ENCODE peak calls at places on chromosomes 3 and 15, in nine cellular contexts. T, B, W, X, Z, L, A, N and K are unnamed samples.

GRCh38 chr3:183764854-183765731 is 60.3 kb downstream of the MAP6D1 start:
- DNase-seq in A (no peak), Z (no peak), X (peak; percentile 73), B (no peak), N (no peak), W (no peak), L (no peak), T (no peak), K (no peak)

GRCh38 chr3:69499899-69500316 is 114.0 kb upstream of the FRMD4B start:
- DNase-seq in N (no peak), B (peak; percentile 27), T (no peak), W (no peak), L (peak; percentile 68), X (peak; percentile 83), A (no peak), Z (peak; percentile 53), K (no peak)

GRCh38 chr3:194095464-194095863 is 40.5 kb upstream of the HES1 start:
- DNase-seq in Z (peak; percentile 58), B (peak; percentile 74), T (no peak), W (no peak), L (peak; percentile 75), A (peak; percentile 90), X (no peak), N (no peak), K (no peak)

GRCh38 chr15:31338879-31339557 is 12.4 kb downstream of the KLF13 start:
- DNase-seq in L (peak; percentile 87), Z (peak; percentile 79), A (peak; percentile 73), N (peak; percentile 52), X (peak; percentile 59), W (no peak), B (peak; percentile 88), T (no peak), K (no peak)

GRCh38 chr3:156694536-156694935 is 20.1 kb downstream of the TIPARP start:
- DNase-seq in X (no peak), L (no peak), T (no peak), N (no peak), W (no peak), A (no peak), Z (no peak), B (no peak), K (no peak)

GRCh38 chr3:50177346-50177745 is 14.1 kb upstream of the GNAT1 start:
- DNase-seq in L (no peak), X (peak; percentile 34), B (peak; percentile 71), T (no peak), W (no peak), N (no peak), Z (no peak), A (no peak), K (no peak)

GRCh38 chr3:174243194-174243593 is 615.9 kb upstream of the NAALADL2 start:
- DNase-seq in X (peak; percentile 42), T (no peak), W (no peak), A (no peak), B (no peak), Z (no peak), N (no peak), L (no peak), K (peak; percentile 7)

GRCh38 chr3:13135251-13135810 is 62.1 kb upstream of the IQSEC1 start:
- DNase-seq in Z (peak; percentile 17), B (peak; percentile 9), X (no peak), T (no peak), N (no peak), W (no peak), A (no peak), L (peak; percentile 44), K (no peak)

GRCh38 chr3:27184261-27184660 is 184.9 kb downstream of the NEK10 start:
- DNase-seq in T (no peak), B (no peak), A (no peak), L (no peak), N (no peak), Z (no peak), W (no peak), X (no peak), K (no peak)

GRCh38 chr3:59235221-59236012 is 185.6 kb upstream of the CFAP20DC start:
- DNase-seq in A (no peak), L (no peak), W (no peak), B (no peak), N (no peak), X (no peak), T (no peak), Z (no peak), K (no peak)

GRCh38 chr3:13574083-13574797 is 25.3 kb downstream of the FBLN2 start:
- DNase-seq in W (no peak), B (no peak), Z (no peak), A (no peak), T (no peak), L (no peak), X (no peak), N (no peak), K (no peak)

GRCh38 chr3:147395975-147396708 is 10.2 kb downstream of the ZIC4 start:
- DNase-seq in B (no peak), L (no peak), W (peak; percentile 54), T (no peak), N (peak; percentile 73), Z (no peak), A (no peak), X (no peak), K (no peak)

GRCh38 chr3:167929937-167930336 is 165.8 kb downstream of the GOLIM4 start:
- DNase-seq in B (no peak), T (no peak), X (no peak), W (no peak), A (no peak), L (no peak), Z (no peak), N (peak; percentile 15), K (no peak)

GRCh38 chr15:45199136-45199810 is 11.5 kb upstream of the SHF start:
- DNase-seq in T (peak; percentile 34), N (peak; percentile 46), Z (peak; percentile 31), L (no peak), A (peak; percentile 43), W (peak; percentile 57), B (no peak), X (peak; percentile 26), K (no peak)
- TF ChIP-seq CTCF in T (no peak), N (peak; percentile 9), Z (no peak), L (no peak), A (no peak), W (no peak), B (no peak), X (no peak), K (no peak)

GRCh38 chr15:41895491-41895890 is 1.6 kb upstream of the SPTBN5 start:
- DNase-seq in W (no peak), L (no peak), Z (no peak), T (no peak), X (no peak), A (no peak), B (no peak), N (no peak), K (no peak)

GRCh38 chr15:41893422-41894250 is at the start of gene SPTBN5:
- DNase-seq in X (no peak), B (no peak), N (no peak), W (no peak), T (no peak), L (no peak), A (no peak), Z (no peak), K (no peak)

GRCh38 chr15:41894251-41894790 is 468 bp upstream of the SPTBN5 start:
- DNase-seq in Z (no peak), T (no peak), N (no peak), X (no peak), B (no peak), A (no peak), W (no peak), L (no peak), K (no peak)

GRCh38 chr15:41895957-41896356 is 2.1 kb upstream of the SPTBN5 start:
- DNase-seq in B (no peak), W (no peak), X (no peak), N (no peak), Z (no peak), T (no peak), A (no peak), L (no peak), K (no peak)

DNA sequence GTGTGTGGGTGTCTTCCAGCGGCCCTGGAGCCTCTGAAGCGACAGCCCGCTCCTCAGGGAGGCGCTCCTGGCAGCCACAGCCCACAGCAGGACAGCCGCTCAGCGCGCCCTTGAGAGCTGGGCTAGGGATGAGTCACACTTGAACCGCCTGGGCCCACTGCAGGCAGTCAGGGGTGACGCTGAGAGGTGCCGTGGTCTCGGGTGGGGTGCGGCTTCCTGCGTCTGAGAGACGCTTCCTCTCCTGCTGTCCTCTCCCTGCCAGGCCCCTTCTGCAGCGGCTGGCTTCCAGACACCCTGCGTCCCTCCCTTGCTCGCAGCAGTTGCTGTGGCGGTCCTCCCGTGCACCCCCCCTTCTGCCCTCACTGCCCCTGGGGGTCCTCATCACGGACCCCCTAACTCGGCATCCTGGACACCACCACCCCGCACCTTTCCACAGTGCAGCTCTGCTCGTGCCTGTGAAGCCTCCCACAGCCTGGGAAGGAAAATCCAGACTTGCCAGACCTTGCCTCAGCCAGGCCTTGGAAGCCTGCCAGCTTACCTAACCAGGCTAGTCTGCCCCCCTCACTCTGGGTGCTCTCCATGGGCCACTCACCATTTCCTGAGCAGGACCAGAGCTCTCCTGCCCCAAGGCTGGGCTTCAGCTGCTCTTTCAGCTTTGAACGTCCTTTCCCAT is 1.1 kb upstream of the SPTBN5 start:
- DNase-seq in X (peak; percentile 68), W (no peak), T (peak; percentile 91), L (peak; percentile 87), Z (peak; percentile 79), N (peak; percentile 36), A (peak; percentile 76), B (peak; percentile 91), K (peak; percentile 29)
- H3K4me3 ChIP-seq in X (no peak overlapping the region), W (no peak overlapping the region), T (peak overlapping the region; percentile 53), L (peak overlapping the region; percentile 6), Z (peak overlapping the region; percentile 20), N (no peak overlapping the region), A (no peak overlapping the region), B (no peak overlapping the region), K (no peak overlapping the region)

DNA sequence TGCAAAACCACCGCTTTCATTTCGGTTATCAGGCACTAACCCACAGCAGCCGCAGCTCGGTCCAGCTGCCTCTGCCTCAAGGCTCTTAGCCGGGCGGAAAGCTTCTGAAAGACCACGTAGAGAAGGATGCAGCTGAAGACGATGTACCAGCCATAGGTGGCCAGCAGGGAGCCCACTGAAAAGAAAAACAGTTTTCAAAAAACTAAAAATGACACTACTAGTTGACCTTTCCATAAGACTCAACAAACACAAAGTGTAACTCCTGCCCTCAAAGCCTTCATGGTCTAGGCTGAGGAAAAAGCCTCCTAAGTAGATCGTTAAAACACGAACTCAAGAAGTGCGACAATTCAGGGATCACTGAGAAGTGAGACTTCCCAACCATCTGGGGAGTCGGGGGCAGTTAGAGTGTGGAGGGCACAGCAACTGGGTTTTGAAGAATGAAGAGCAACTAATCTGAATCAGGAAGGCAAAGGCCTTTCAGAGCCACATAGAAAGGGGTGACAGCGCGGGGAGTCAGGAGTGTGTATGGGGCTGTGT is 716 bp downstream of the SELENOS start:
- DNase-seq in Z (no peak), B (no peak), W (peak; percentile 59), T (no peak), L (no peak), X (peak; percentile 30), A (peak; percentile 42), N (peak; percentile 53), K (no peak)
- TF ChIP-seq CTCF in Z (no peak), B (peak; percentile 19), W (peak; percentile 53), T (no peak), L (no peak), X (peak; percentile 43), A (peak; percentile 41), N (peak; percentile 54), K (peak; percentile 28)

DNA sequence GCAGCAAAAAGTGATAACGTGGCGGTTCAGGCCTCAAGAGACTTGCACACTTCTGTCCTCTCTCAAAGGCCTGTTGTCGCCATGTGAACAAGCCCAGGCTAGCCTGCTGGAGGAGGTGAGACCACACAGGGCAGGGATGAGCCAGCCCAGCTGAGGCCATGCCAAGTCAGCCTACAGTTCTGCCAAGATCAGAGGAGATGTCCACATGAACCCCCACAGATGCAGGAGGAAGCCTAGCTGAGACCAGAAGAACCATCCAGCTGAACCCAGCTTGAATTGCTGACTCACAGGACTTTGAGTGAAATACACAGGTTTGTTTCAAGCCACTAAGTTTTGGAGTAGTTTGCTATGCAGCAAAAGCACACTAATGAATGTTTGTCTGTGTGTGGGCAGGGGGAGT is 50.3 kb upstream of the SEC13 start:
- DNase-seq in X (no peak), A (no peak), T (no peak), Z (no peak), W (no peak), L (no peak), B (no peak), N (no peak), K (no peak)
- H3K4me3 ChIP-seq in X (no peak overlapping the region), A (no peak overlapping the region), T (no peak overlapping the region), Z (no peak overlapping the region), W (no peak overlapping the region), L (no peak overlapping the region), B (no peak overlapping the region), N (no peak overlapping the region), K (no peak overlapping the region)